ENCODE peak calls at places on chromosomes 2 and 18, in four cellular contexts. P is cardiac muscle cell, A is IMR-90, N is body of pancreas. M is an unnamed sample.

GRCh38 chr2:192314800-192315481 is 120.2 kb upstream of the TMEFF2 start:
- DNase-seq in N (no peak), P (no peak), A (no peak), M (no peak)

GRCh38 chr2:30778611-30779010 is 28.6 kb downstream of the CAPN13 start:
- DNase-seq in A (no peak), N (no peak), P (no peak), M (no peak)

GRCh38 chr2:238573065-238573778 is 146.5 kb downstream of the ASB1 start:
- DNase-seq in P (no peak), N (peak; percentile 30), A (no peak), M (peak; percentile 12)

GRCh38 chr2:180657054-180657453 is 323.4 kb upstream of the UBE2E3 start:
- DNase-seq in A (peak; percentile 78), N (no peak), P (peak; percentile 12), M (no peak)

GRCh38 chr2:63866009-63866709 is 24.5 kb downstream of the UGP2 start:
- DNase-seq in P (no peak), A (peak; percentile 52), N (no peak), M (no peak)

GRCh38 chr2:169069341-169069740 is at the start of gene DHRS9:
- DNase-seq in A (peak; percentile 7), P (no peak), N (no peak), M (no peak)

GRCh38 chr2:180122874-180123273 is 115.8 kb upstream of the CWC22 start:
- DNase-seq in P (no peak), N (no peak), A (peak; percentile 62), M (no peak)

GRCh38 chr2:230067990-230068657 is 600 bp downstream of the SLC16A14 start:
- DNase-seq in A (peak; percentile 13), N (peak; percentile 47), P (peak; percentile 64), M (no peak)

GRCh38 chr18:55552498-55553189 is 35.3 kb downstream of the TCF4 start:
- DNase-seq in P (no peak), A (peak; percentile 91), N (no peak), M (no peak)

GRCh38 chr2:110134025-110134424 is 18.4 kb upstream of the MALL start:
- DNase-seq in P (no peak), N (no peak), A (no peak), M (no peak)

GRCh38 chr18:9858642-9859041 is 27.1 kb upstream of the TXNDC2 start:
- DNase-seq in P (no peak), N (no peak), A (no peak), M (no peak)

GRCh38 chr2:214549946-214550345 is 139.1 kb downstream of the VWC2L start:
- DNase-seq in P (no peak), A (peak; percentile 4), N (no peak), M (no peak)

GRCh38 chr2:240365971-240366471 is 69.4 kb upstream of the GPC1 start:
- DNase-seq in A (no peak), P (no peak), N (no peak), M (no peak)

GRCh38 chr2:11071207-11071606 is 84.1 kb upstream of the SLC66A3 start:
- DNase-seq in P (peak; percentile 27), N (no peak), A (peak; percentile 20), M (no peak)

GRCh38 chr2:68281988-68282387 is 29.7 kb upstream of the PPP3R1 start:
- DNase-seq in N (no peak), P (no peak), A (no peak), M (no peak)

GRCh38 chr2:120347387-120348010 is 1.6 kb downstream of the INHBB start:
- DNase-seq in N (no peak), A (peak; percentile 34), P (peak; percentile 74), M (no peak)

GRCh38 chr2:120346034-120346666 is at the start of gene INHBB:
- DNase-seq in A (no peak), N (peak; percentile 31), P (peak; percentile 56), M (no peak)

GRCh38 chr2:120348134-120349103 is 2.5 kb downstream of the INHBB start:
- DNase-seq in A (peak; percentile 11), P (no peak), N (peak; percentile 68), M (no peak)

GRCh38 chr2:120344991-120345975 is 653 bp upstream of the INHBB start:
- DNase-seq in P (peak; percentile 40), A (no peak), N (no peak), M (no peak)

DNA sequence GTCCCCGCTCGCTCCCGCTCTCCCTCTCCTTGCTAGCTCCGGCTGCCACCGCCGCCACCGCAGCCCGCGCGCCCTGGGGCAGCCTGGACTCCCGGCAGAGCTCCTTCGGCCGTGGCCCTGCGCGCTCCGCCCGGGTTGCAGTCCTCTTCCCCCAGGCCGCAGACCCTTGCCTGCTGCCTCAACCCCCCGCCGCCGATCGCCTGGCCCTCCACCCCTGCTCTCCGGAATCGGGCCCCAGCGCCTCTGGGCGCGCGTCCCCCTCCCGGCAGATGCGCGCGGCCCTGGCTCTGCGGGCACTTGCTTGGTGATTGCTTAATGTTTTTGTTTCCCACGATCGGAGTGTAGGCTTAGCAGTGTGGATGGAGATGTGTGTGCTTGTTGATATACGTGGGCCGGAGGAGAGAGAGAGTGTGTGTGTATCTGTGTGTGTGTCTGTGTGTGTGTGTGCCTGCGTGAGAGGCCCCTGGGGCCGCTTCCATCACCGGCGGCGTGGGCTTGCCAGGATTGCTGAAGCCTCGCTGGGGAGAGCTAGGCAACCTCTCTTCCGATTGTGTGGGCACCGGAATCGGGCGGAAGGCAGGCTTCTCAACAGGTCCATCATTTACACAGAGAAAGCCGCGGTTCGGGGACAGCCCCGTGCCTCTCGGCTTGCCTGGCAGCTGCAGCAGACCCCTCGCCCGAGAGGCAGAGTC is 877 bp downstream of the INHBB start:
- DNase-seq in P (peak; percentile 26), A (peak; percentile 65), N (no peak), M (no peak)
- H3K4me3 ChIP-seq in P (no peak overlapping the region), A (peak overlapping the region; percentile 26), N (no peak overlapping the region), M (peak overlapping the region; percentile 35)

DNA sequence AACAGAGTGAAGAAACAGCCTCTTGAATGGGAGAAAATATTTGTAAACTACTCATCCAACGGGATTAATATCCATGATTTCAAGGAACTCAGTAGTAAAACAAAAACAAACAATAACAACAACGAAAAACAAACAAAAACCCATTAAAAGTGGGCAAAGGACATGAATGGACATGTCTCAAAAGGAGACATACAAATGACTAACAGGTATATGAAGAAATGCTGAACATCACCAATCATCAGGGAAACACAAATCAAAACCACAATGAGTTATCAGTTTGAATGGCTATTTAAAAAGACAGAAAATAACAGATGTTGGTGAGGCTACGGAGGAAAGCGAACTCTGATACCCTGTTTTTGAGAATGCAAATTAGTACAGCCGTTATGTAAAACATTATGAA is 224.8 kb upstream of the NRXN1 start:
- DNase-seq in A (no peak), P (no peak), N (no peak), M (no peak)
- H3K9me3 ChIP-seq in A (no peaks in the 10 kb centered on the region), P (no peaks in the 10 kb centered on the region), N (no peaks in the 10 kb centered on the region), M (peaks cover 3% of the 10 kb centered on the region)

GRCh38 chr2:113739849-113740248 is 16.6 kb downstream of the SLC35F5 start:
- DNase-seq in N (no peak), P (no peak), A (no peak), M (no peak)
- H3K36me3 ChIP-seq in N (peaks cover 27% of the 10 kb centered on the region), P (peaks cover 51% of the 10 kb centered on the region), A (peaks cover 29% of the 10 kb centered on the region), M (peaks cover 26% of the 10 kb centered on the region)

DNA sequence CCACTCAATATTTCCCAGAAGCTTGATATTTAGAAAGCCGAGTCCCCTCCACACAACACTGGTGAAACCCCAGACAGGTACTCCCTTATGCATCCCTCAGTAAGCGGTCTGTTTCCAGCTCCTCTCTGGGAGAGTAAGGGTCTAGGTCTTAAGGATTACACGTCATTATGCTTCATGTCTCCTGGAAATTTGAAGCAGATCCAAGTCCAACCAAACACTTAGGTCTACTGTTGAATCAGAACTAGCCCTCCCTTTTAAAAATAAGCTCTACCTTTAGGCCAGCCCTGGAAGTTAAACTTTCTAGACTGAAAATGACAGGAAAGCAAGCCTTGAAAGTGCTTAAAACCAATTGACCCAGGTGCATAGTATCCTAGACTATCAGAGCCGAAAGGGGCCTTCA is 1.5 kb upstream of the OST4 start:
- DNase-seq in A (peak; percentile 82), P (no peak), N (no peak), M (no peak)
- H3K4me3 ChIP-seq in A (no peak overlapping the region), P (no peak overlapping the region), N (no peak overlapping the region), M (no peak overlapping the region)

GRCh38 chr2:48438266-48438665 is 91.7 kb upstream of the STON1 start:
- DNase-seq in N (no peak), A (no peak), P (no peak), M (no peak)

GRCh38 chr2:48435909-48436308 is 94.0 kb upstream of the STON1 start:
- DNase-seq in A (peak; percentile 21), P (no peak), N (no peak), M (no peak)

GRCh38 chr2:48430528-48430927 is 99.4 kb upstream of the STON1 start:
- DNase-seq in A (no peak), P (no peak), N (no peak), M (no peak)

GRCh38 chr2:48433682-48434081 is 96.3 kb upstream of the STON1 start:
- DNase-seq in P (no peak), N (no peak), A (no peak), M (no peak)

GRCh38 chr2:48434101-48434500 is 95.9 kb upstream of the STON1 start:
- DNase-seq in N (no peak), A (no peak), P (no peak), M (no peak)
- H3K9me3 ChIP-seq in N (no peaks in the 10 kb centered on the region), A (no peaks in the 10 kb centered on the region), P (no peaks in the 10 kb centered on the region), M (no peaks in the 10 kb centered on the region)

DNA sequence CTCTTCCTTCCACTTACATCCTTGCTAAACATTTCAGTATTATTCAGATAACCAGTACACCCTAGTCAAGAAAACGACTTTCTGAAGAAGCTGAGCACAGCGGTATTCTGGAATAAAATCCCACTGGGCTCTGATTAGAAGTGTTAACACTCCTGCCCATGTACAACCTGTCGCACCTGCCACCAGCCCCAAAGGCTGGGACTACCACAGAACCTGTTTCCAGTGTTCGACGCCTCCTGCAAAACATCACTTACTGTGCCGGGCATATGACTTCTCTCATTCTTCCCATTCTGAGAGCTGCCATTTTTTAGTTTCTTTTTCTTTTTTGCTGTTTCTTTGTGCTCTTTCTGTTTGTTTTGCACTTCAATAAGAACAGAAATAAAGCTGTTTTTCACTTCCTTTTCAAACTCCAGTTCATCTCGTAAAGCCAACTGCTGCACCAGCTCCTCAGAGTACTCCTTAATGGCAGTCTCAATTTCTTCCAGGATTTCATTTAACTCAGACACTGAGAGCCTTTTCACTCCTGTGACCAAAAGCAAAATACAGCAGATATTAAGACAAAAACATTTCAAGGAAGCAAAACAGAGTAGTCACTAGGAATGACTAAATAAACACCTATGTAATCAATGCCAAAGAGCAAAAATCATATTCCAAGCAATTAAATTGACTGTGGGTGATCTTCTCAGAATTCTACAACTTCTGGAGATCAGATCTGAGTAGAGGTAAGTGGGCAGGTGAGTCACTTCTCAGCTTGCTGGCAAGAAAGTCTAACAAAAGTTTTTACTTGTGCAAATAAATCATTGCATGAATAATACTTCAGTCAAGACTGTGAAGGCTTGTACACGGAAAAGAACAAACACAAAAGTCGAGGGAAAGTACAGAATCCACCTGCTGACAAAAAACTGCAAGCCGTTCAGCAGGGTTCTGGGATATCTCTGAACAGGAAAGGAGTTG is 19.3 kb downstream of the FEZ2 start:
- DNase-seq in P (no peak), N (peak; percentile 22), A (no peak), M (no peak)
- H3K36me3 ChIP-seq in P (peaks cover 32% of the 10 kb centered on the region), N (peaks cover 3% of the 10 kb centered on the region), A (peaks cover 40% of the 10 kb centered on the region), M (peaks cover 22% of the 10 kb centered on the region)

DNA sequence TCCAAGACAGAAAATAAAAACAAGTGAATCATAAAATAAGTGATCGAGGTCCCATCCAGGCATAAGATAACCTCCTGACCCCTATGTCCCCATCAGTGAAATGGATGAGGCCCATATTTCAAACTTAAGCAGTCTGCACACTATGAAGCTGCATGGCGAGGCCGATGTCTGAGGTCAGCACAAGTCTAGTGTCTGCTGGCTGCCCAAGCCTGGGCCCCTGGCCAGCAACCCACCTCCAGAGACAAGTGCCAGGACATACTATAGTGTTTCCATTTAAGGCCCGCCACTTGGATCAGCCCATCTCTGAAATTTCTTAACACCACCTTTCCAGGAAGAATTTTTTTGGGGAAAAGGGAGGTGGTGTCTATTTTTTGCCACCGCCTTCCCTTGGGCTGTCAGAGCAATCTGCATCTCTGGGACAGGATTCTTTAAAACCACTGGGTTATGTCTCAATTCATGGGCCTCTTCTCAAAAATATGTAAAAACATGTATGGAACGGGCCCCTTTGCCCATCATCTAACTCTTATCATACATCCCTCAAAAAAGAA is 1.8 kb downstream of the ACVR1 start:
- DNase-seq in A (no peak), P (peak; percentile 10), N (no peak), M (no peak)
- H3K4me3 ChIP-seq in A (peak overlapping the region; percentile 98), P (peak overlapping the region; percentile 99), N (no peak overlapping the region), M (no peak overlapping the region)